ENCODE peak calls at places on chromosomes 4 and X, in six cellular contexts. H, X, M, T, Y and G are unnamed samples.

GRCh38 chr4:168560835-168561210 is 64.0 kb downstream of the PALLD start:
- DNase-seq in H (no peak), T (no peak), M (no peak), X (no peak), Y (no peak), G (no peak)

GRCh38 chrX:11461181-11462001 is 168.2 kb downstream of the AMELX start:
- DNase-seq in Y (no peak), H (peak), T (peak), M (no peak), X (no peak), G (peak)

GRCh38 chr4:183329954-183330742 is 7.9 kb upstream of the CLDN24 start:
- DNase-seq in X (no peak), Y (peak), H (no peak), M (no peak), T (no peak), G (no peak)

GRCh38 chr4:7422898-7423180 is 11.9 kb downstream of the PSAPL1 start:
- DNase-seq in H (no peak), T (no peak), X (no peak), Y (no peak), M (no peak), G (no peak)

GRCh38 chr4:121675715-121676114 is 21.1 kb downstream of the ANXA5 start:
- DNase-seq in X (no peak), M (no peak), T (peak), H (peak), Y (no peak), G (no peak)

GRCh38 chrX:71953946-71954345 is 43.3 kb downstream of the NHSL2 start:
- DNase-seq in M (no peak), X (no peak), Y (no peak), H (peak), T (no peak), G (no peak)

GRCh38 chr4:112145326-112145819 is at the start of gene FAM241A:
- DNase-seq in T (peak), H (peak), Y (peak), M (peak), X (peak), G (peak)

GRCh38 chrX:77597511-77597910 is 150.3 kb downstream of the FGF16 start:
- DNase-seq in H (peak), T (no peak), M (no peak), X (no peak), Y (no peak), G (no peak)

GRCh38 chrX:148049441-148049840 is 68.3 kb downstream of the FMR1NB start:
- DNase-seq in M (no peak), H (peak), X (peak), Y (no peak), T (peak), G (no peak)

GRCh38 chr4:11503166-11503565 is 74.5 kb upstream of the HS3ST1 start:
- DNase-seq in X (no peak), H (no peak), T (no peak), M (no peak), Y (no peak), G (no peak)

GRCh38 chr4:71570492-71570891 is 213.4 kb downstream of the GC start:
- DNase-seq in X (no peak), H (peak), T (peak), M (no peak), Y (no peak), G (no peak)

GRCh38 chr4:73446336-73446938 is 10.4 kb downstream of the AFP start:
- DNase-seq in M (no peak), H (peak), X (peak), Y (no peak), T (peak), G (peak)

GRCh38 chrX:125742811-125743210 is 423.1 kb downstream of the TEX13C start:
- DNase-seq in X (no peak), M (no peak), H (no peak), Y (no peak), T (no peak), G (no peak)

GRCh38 chrX:13750204-13750603 is 15.7 kb downstream of the OFD1 start:
- DNase-seq in X (no peak), Y (no peak), T (peak), M (no peak), H (peak), G (peak)

GRCh38 chr4:186015212-186015817 is 53.6 kb upstream of the TLR3 start:
- DNase-seq in Y (no peak), H (no peak), M (no peak), T (no peak), X (no peak), G (peak)

GRCh38 chrX:1108451-1109445 is 103.7 kb downstream of the CRLF2 start:
- DNase-seq in H (no peak), T (no peak), Y (peak), X (peak), M (peak), G (no peak)

GRCh38 chr4:182143822-182144620 is 99.2 kb upstream of the TENM3 start:
- DNase-seq in X (peak), M (peak), T (peak), H (peak), Y (peak), G (peak)

GRCh38 chrX:43505759-43506158 is 150.3 kb upstream of the MAOA start:
- DNase-seq in T (no peak), M (no peak), Y (no peak), X (no peak), H (no peak), G (peak)

DNA sequence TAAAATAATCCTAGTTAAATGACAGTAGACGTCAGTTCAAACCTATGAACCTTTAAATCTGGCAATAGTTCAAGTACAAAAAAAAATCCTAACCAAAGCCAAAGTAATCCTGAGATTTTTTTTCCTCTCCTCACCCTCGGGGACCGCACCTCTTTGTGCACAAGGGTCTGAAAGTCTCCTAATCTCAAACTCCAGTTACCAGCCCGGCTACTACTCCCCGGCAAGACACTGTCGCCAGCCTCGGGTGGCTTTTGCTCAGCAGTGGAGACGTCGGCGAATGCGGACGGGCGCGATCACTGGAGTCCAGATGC is 396 bp downstream of the SEC31A start:
- DNase-seq in Y (no peak), M (no peak), X (no peak), H (no peak), T (no peak), G (no peak)
- H3K23ac ChIP-seq in Y (no peak), M (no peak), X (peak), H (peak), T (peak), G (no peak)

GRCh38 chr4:14883166-14883565 is 119.1 kb upstream of the CPEB2 start:
- DNase-seq in H (no peak), X (no peak), Y (no peak), M (no peak), T (no peak), G (peak)

GRCh38 chr4:14888790-14889189 is 113.5 kb upstream of the CPEB2 start:
- DNase-seq in T (no peak), X (no peak), Y (no peak), H (peak), M (no peak), G (no peak)

GRCh38 chr4:14892563-14892962 is 109.7 kb upstream of the CPEB2 start:
- DNase-seq in Y (no peak), X (no peak), T (no peak), M (no peak), H (no peak), G (no peak)

GRCh38 chr4:14893713-14894112 is 108.6 kb upstream of the CPEB2 start:
- DNase-seq in X (no peak), T (no peak), Y (no peak), M (no peak), H (no peak), G (no peak)

GRCh38 chr4:14887842-14888433 is 114.3 kb upstream of the CPEB2 start:
- DNase-seq in T (no peak), Y (no peak), M (no peak), X (no peak), H (no peak), G (no peak)
- H2AFZ ChIP-seq in T (no peak), Y (peak), M (no peak), X (no peak), H (no peak), G (no peak)

DNA sequence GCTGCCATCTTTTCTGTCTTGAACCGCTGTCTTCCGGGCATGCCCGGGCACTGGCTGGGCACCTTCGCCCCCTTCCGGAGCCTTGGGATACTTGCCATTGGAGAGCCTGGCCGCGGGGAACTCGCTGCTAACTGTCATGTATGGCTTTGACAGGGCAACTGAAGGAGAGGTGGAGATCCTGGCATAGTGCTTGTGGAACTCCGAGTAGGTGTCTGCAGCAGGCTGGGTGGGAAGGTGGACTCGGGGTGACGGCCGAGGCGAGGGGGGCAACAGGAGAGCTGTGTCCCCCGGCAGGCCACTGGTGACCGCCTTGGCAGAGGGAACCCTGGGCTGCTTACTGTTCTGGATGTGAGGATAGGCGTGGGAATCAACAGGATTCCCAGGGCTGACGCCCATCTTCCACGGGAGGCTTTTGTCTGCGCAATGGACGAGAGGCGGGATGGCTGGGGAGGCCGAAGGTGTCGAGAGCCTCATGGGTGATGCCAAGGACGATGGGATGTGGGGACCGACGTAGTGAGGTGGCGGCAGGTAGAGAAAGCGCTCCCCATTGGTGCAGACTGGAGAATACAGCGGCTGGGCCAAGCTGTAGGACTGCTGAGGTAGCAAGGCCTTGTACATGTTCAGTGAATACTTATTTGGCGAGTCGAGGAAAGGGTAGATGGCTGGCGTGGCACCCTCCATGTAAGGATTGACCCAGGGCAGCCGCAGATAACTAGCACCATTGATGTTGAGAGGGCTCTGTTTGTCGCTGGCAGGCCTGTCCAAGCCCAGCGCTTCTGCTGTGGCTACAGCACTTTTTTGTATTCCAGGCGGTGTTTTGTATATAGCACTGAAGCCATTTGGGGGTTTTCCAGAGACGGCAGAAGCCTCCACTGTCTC is 23.4 kb downstream of the BCOR start:
- DNase-seq in H (no peak), T (no peak), Y (no peak), M (no peak), X (no peak), G (no peak)
- H3K23ac ChIP-seq in H (no peak), T (no peak), Y (no peak), M (no peak), X (no peak), G (no peak)

GRCh38 chrX:48645669-48646068 is 37.9 kb upstream of the WAS start:
- DNase-seq in H (no peak), T (no peak), Y (no peak), M (no peak), X (no peak), G (no peak)
- H2AFZ ChIP-seq in H (no peak), T (no peak), Y (no peak), M (no peak), X (no peak), G (no peak)

GRCh38 chrX:154398668-154399526 is 720 bp downstream of the RPL10 start:
- DNase-seq in H (peak), M (peak), T (peak), Y (peak), X (no peak), G (peak)

GRCh38 chrX:154401045-154401799 is 3.0 kb downstream of the RPL10 start:
- DNase-seq in Y (no peak), M (peak), X (no peak), T (peak), H (peak), G (peak)

GRCh38 chrX:154399527-154400368 is 1.6 kb downstream of the RPL10 start:
- DNase-seq in H (no peak), X (no peak), M (no peak), T (no peak), Y (no peak), G (no peak)

GRCh38 chrX:154397888-154398667 is at the start of gene RPL10:
- DNase-seq in H (peak), Y (peak), M (peak), X (peak), T (peak), G (peak)

DNA sequence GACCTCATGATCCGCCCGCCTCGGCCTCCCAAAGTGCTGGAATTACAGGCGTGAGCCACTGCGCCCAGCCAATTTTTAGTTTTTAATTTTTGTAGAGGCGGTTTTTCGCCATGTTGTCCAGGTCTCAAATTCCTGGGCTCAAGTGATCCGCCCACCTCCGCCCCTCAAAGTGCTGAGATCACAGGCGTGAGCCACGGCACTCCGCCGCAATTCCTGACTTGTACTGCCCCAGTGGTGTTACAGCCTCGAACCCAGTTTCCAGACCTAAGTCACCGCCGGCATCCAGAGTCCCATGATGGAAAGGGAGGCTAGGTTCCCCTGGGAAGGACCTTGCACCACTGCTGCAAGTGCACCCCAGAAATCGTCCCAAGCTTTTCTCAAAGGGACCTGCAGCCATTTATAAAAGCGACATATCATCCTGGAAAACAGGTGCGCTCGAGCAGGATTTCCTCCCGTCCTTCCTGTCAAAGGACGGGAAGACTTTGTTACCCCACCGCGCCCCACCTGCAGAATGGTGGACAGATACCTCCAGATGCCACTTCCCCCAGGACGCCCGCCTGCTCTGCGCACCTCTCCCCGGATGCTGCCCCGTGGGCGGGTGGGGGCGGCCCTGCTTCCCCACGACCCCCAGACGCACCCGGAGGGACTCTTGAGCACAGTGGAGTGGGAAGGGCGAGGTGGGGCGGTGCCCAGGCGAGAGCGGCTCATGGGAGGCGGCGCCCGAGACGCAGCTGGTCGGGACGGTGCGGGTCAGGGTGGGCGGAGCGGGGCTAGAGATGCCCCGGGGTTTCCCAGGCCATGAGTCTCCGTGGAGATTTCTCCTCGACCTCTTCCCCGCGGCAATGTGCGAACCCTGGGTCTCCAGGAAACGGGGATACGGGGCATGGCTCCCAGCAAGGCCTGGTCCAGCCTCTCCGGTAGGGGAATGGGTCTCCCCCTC is 959 bp upstream of the RPL10 start:
- DNase-seq in X (no peak), H (peak), M (peak), Y (peak), T (peak), G (peak)
- H3K23ac ChIP-seq in X (peak), H (no peak), M (no peak), Y (no peak), T (peak), G (no peak)